ENCODE peak calls at places on chromosomes 11 and 22, in ten cellular contexts. One of them, this sample, is unnamed.

GRCh38 chr22:19419464-19420178 is 11.9 kb downstream of the HIRA start:
- DNase-seq in fibroblast of lung: no peak
- DNase-seq in fibroblast of mammary gland: no peak
- DNase-seq in CD8-positive, alpha-beta T cell: no peak
- DNase-seq in dorsolateral prefrontal cortex: no peak
- DNase-seq in IMR-90: peak
- DNase-seq in AG09319: no peak
- DNase-seq in GM06990: peak
- DNase-seq in H1: no peak
- DNase-seq in mesothelial cell of epicardium: no peak
- DNase-seq in this sample: no peak

GRCh38 chr22:25409240-25409639 is 155.2 kb upstream of the GRK3 start:
- DNase-seq in fibroblast of lung: no peak
- DNase-seq in fibroblast of mammary gland: no peak
- DNase-seq in CD8-positive, alpha-beta T cell: no peak
- DNase-seq in dorsolateral prefrontal cortex: no peak
- DNase-seq in IMR-90: no peak
- DNase-seq in AG09319: no peak
- DNase-seq in GM06990: no peak
- DNase-seq in H1: no peak
- DNase-seq in mesothelial cell of epicardium: no peak
- DNase-seq in this sample: no peak

GRCh38 chr22:23117275-23117674 is 24.5 kb downstream of the RSPH14 start:
- DNase-seq in fibroblast of lung: no peak
- DNase-seq in fibroblast of mammary gland: no peak
- DNase-seq in CD8-positive, alpha-beta T cell: no peak
- DNase-seq in dorsolateral prefrontal cortex: no peak
- DNase-seq in IMR-90: no peak
- DNase-seq in AG09319: no peak
- DNase-seq in GM06990: no peak
- DNase-seq in H1: no peak
- DNase-seq in mesothelial cell of epicardium: no peak
- DNase-seq in this sample: no peak

GRCh38 chr11:13701506-13701905 is 33.0 kb downstream of the FAR1 start:
- DNase-seq in fibroblast of lung: no peak
- DNase-seq in fibroblast of mammary gland: no peak
- DNase-seq in CD8-positive, alpha-beta T cell: no peak
- DNase-seq in dorsolateral prefrontal cortex: no peak
- DNase-seq in IMR-90: no peak
- DNase-seq in AG09319: no peak
- DNase-seq in GM06990: no peak
- DNase-seq in H1: no peak
- DNase-seq in mesothelial cell of epicardium: no peak
- DNase-seq in this sample: no peak

GRCh38 chr22:42676059-42676607 is 26.9 kb upstream of the CYB5R3 start:
- DNase-seq in fibroblast of lung: no peak
- DNase-seq in fibroblast of mammary gland: peak
- DNase-seq in CD8-positive, alpha-beta T cell: no peak
- DNase-seq in dorsolateral prefrontal cortex: no peak
- DNase-seq in IMR-90: peak
- DNase-seq in AG09319: no peak
- DNase-seq in GM06990: no peak
- DNase-seq in H1: no peak
- DNase-seq in mesothelial cell of epicardium: no peak
- DNase-seq in this sample: no peak

GRCh38 chr11:125165664-125166346 is 1.3 kb downstream of the PKNOX2 start:
- DNase-seq in fibroblast of lung: peak
- DNase-seq in fibroblast of mammary gland: peak
- DNase-seq in CD8-positive, alpha-beta T cell: no peak
- DNase-seq in dorsolateral prefrontal cortex: peak
- DNase-seq in IMR-90: peak
- DNase-seq in AG09319: no peak
- DNase-seq in GM06990: no peak
- DNase-seq in H1: no peak
- DNase-seq in mesothelial cell of epicardium: no peak
- DNase-seq in this sample: no peak

GRCh38 chr22:24595228-24595627 is 2.4 kb upstream of the LRRC75B start:
- DNase-seq in fibroblast of lung: no peak
- DNase-seq in fibroblast of mammary gland: no peak
- DNase-seq in CD8-positive, alpha-beta T cell: no peak
- DNase-seq in dorsolateral prefrontal cortex: no peak
- DNase-seq in IMR-90: no peak
- DNase-seq in AG09319: no peak
- DNase-seq in GM06990: no peak
- DNase-seq in H1: no peak
- DNase-seq in mesothelial cell of epicardium: no peak
- DNase-seq in this sample: no peak

GRCh38 chr11:11472096-11472495 is 119.0 kb upstream of the CSNK2A3 start:
- DNase-seq in fibroblast of lung: no peak
- DNase-seq in fibroblast of mammary gland: no peak
- DNase-seq in CD8-positive, alpha-beta T cell: no peak
- DNase-seq in dorsolateral prefrontal cortex: no peak
- DNase-seq in IMR-90: no peak
- DNase-seq in AG09319: no peak
- DNase-seq in GM06990: no peak
- DNase-seq in H1: no peak
- DNase-seq in mesothelial cell of epicardium: no peak
- DNase-seq in this sample: no peak

GRCh38 chr11:94563848-94564442 is 3.2 kb upstream of the PIWIL4 start:
- DNase-seq in fibroblast of lung: no peak
- DNase-seq in fibroblast of mammary gland: no peak
- DNase-seq in CD8-positive, alpha-beta T cell: no peak
- DNase-seq in dorsolateral prefrontal cortex: no peak
- DNase-seq in IMR-90: no peak
- DNase-seq in AG09319: no peak
- DNase-seq in GM06990: no peak
- DNase-seq in H1: no peak
- DNase-seq in mesothelial cell of epicardium: no peak
- DNase-seq in this sample: no peak
- TF ChIP-seq CTCF in fibroblast of lung: no peak
- TF ChIP-seq CTCF in fibroblast of mammary gland: no peak
- TF ChIP-seq CTCF in CD8-positive, alpha-beta T cell: no peak
- TF ChIP-seq CTCF in dorsolateral prefrontal cortex: no peak
- TF ChIP-seq CTCF in IMR-90: no peak
- TF ChIP-seq CTCF in AG09319: no peak
- TF ChIP-seq CTCF in GM06990: no peak
- TF ChIP-seq CTCF in H1: no peak
- TF ChIP-seq CTCF in mesothelial cell of epicardium: no peak
- TF ChIP-seq CTCF in this sample: no peak

GRCh38 chr11:73963861-73964260 is 13.0 kb downstream of the DNAJB13 start:
- DNase-seq in fibroblast of lung: no peak
- DNase-seq in fibroblast of mammary gland: no peak
- DNase-seq in CD8-positive, alpha-beta T cell: no peak
- DNase-seq in dorsolateral prefrontal cortex: no peak
- DNase-seq in IMR-90: no peak
- DNase-seq in AG09319: no peak
- DNase-seq in GM06990: no peak
- DNase-seq in H1: no peak
- DNase-seq in mesothelial cell of epicardium: no peak
- DNase-seq in this sample: no peak

GRCh38 chr11:73965076-73965763 is 14.4 kb downstream of the DNAJB13 start:
- DNase-seq in fibroblast of lung: no peak
- DNase-seq in fibroblast of mammary gland: peak
- DNase-seq in CD8-positive, alpha-beta T cell: no peak
- DNase-seq in dorsolateral prefrontal cortex: no peak
- DNase-seq in IMR-90: no peak
- DNase-seq in AG09319: no peak
- DNase-seq in GM06990: no peak
- DNase-seq in H1: no peak
- DNase-seq in mesothelial cell of epicardium: no peak
- DNase-seq in this sample: no peak

GRCh38 chr11:73968356-73968966 is 14.2 kb downstream of the UCP2 start:
- DNase-seq in fibroblast of lung: no peak
- DNase-seq in fibroblast of mammary gland: no peak
- DNase-seq in CD8-positive, alpha-beta T cell: no peak
- DNase-seq in dorsolateral prefrontal cortex: no peak
- DNase-seq in IMR-90: no peak
- DNase-seq in AG09319: no peak
- DNase-seq in GM06990: no peak
- DNase-seq in H1: no peak
- DNase-seq in mesothelial cell of epicardium: no peak
- DNase-seq in this sample: no peak

GRCh38 chr11:73969091-73969490 is 13.6 kb downstream of the UCP2 start:
- DNase-seq in fibroblast of lung: no peak
- DNase-seq in fibroblast of mammary gland: no peak
- DNase-seq in CD8-positive, alpha-beta T cell: no peak
- DNase-seq in dorsolateral prefrontal cortex: no peak
- DNase-seq in IMR-90: no peak
- DNase-seq in AG09319: no peak
- DNase-seq in GM06990: no peak
- DNase-seq in H1: no peak
- DNase-seq in mesothelial cell of epicardium: no peak
- DNase-seq in this sample: no peak

DNA sequence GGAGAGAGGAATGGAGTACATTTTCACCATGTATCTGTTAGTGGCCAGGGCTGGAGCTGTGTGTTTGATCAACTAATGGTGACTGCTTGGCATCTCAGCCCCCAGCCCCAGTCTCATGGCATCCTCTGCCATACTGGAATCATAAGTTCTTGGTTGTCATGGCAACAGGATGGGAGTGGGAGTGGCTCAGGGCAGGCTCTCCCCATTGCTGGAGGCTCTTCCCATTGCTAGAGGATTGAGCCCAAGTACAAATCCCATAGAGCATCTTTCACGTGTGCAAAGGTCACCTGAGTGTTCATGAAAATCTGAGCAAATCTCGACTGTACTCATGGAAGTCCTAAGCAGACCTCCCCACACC is 14.9 kb downstream of the DNAJB13 start:
- DNase-seq in fibroblast of lung: no peak
- DNase-seq in fibroblast of mammary gland: no peak
- DNase-seq in CD8-positive, alpha-beta T cell: no peak
- DNase-seq in dorsolateral prefrontal cortex: no peak
- DNase-seq in IMR-90: no peak
- DNase-seq in AG09319: no peak
- DNase-seq in GM06990: no peak
- DNase-seq in H1: no peak
- DNase-seq in mesothelial cell of epicardium: no peak
- DNase-seq in this sample: no peak
- TF ChIP-seq CTCF in fibroblast of lung: no peak
- TF ChIP-seq CTCF in fibroblast of mammary gland: no peak
- TF ChIP-seq CTCF in CD8-positive, alpha-beta T cell: no peak
- TF ChIP-seq CTCF in dorsolateral prefrontal cortex: no peak
- TF ChIP-seq CTCF in IMR-90: no peak
- TF ChIP-seq CTCF in AG09319: no peak
- TF ChIP-seq CTCF in GM06990: no peak
- TF ChIP-seq CTCF in H1: no peak
- TF ChIP-seq CTCF in mesothelial cell of epicardium: no peak
- TF ChIP-seq CTCF in this sample: no peak

DNA sequence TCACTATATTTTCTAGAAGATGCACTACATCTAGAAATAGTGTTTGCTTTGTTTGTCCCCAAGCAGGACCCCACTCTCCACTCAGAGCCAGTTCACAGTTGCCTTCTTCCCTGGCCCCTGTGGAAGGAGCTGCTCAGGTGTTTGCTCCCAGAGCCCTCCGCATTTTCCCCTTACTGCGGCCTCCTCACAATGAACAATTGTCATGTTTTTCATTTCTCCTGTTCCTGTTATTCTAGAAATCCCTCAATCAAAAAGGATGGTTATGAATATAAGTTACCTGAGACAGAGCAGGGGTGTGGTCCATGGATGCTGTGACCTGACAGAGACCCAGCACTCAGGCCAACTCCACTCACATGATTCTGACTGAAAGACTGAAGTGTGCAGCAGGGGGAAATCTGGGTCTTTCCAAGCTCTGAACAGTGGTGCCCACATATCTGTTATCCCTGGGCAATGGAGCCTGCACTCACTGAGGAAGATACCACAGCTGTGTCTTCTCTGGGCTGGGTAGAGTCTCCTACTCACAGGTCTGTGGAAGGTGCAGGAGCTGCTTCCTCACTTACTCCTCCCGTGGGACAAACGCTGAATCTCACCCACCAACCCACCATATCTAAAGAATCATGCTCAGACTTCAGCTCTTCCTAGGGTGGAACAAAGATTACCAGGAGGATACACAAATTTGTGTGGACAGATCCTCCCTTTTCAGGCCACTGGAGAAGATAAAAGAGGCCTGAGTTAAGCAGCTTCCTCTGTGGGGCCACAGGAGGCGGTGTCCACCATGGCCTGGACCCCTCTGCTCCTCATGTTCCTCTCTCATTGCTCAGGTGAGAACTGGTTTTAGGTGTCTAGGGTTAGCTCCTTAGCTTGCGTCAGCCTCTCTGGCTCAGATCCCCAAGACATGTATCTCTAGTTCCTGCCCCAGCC is 87.1 kb upstream of the TOP3B start:
- DNase-seq in fibroblast of lung: no peak
- DNase-seq in fibroblast of mammary gland: no peak
- DNase-seq in CD8-positive, alpha-beta T cell: no peak
- DNase-seq in dorsolateral prefrontal cortex: no peak
- DNase-seq in IMR-90: no peak
- DNase-seq in AG09319: no peak
- DNase-seq in GM06990: no peak
- DNase-seq in H1: no peak
- DNase-seq in mesothelial cell of epicardium: no peak
- DNase-seq in this sample: no peak
- TF ChIP-seq CTCF in fibroblast of lung: no peak
- TF ChIP-seq CTCF in fibroblast of mammary gland: no peak
- TF ChIP-seq CTCF in CD8-positive, alpha-beta T cell: no peak
- TF ChIP-seq CTCF in dorsolateral prefrontal cortex: no peak
- TF ChIP-seq CTCF in IMR-90: no peak
- TF ChIP-seq CTCF in AG09319: no peak
- TF ChIP-seq CTCF in GM06990: peak
- TF ChIP-seq CTCF in H1: peak
- TF ChIP-seq CTCF in mesothelial cell of epicardium: no peak
- TF ChIP-seq CTCF in this sample: no peak

GRCh38 chr11:111512296-111513239 is at the start of gene BTG4:
- DNase-seq in fibroblast of lung: peak
- DNase-seq in fibroblast of mammary gland: peak
- DNase-seq in CD8-positive, alpha-beta T cell: no peak
- DNase-seq in dorsolateral prefrontal cortex: peak
- DNase-seq in IMR-90: no peak
- DNase-seq in AG09319: no peak
- DNase-seq in GM06990: no peak
- DNase-seq in H1: no peak
- DNase-seq in mesothelial cell of epicardium: no peak
- DNase-seq in this sample: no peak

GRCh38 chr11:111513240-111513605 is 1.0 kb upstream of the BTG4 start:
- DNase-seq in fibroblast of lung: no peak
- DNase-seq in fibroblast of mammary gland: no peak
- DNase-seq in CD8-positive, alpha-beta T cell: no peak
- DNase-seq in dorsolateral prefrontal cortex: no peak
- DNase-seq in IMR-90: no peak
- DNase-seq in AG09319: no peak
- DNase-seq in GM06990: no peak
- DNase-seq in H1: no peak
- DNase-seq in mesothelial cell of epicardium: no peak
- DNase-seq in this sample: no peak

GRCh38 chr11:111515591-111515990 is 1.0 kb downstream of the HOATZ start:
- DNase-seq in fibroblast of lung: no peak
- DNase-seq in fibroblast of mammary gland: no peak
- DNase-seq in CD8-positive, alpha-beta T cell: no peak
- DNase-seq in dorsolateral prefrontal cortex: no peak
- DNase-seq in IMR-90: no peak
- DNase-seq in AG09319: no peak
- DNase-seq in GM06990: no peak
- DNase-seq in H1: no peak
- DNase-seq in mesothelial cell of epicardium: no peak
- DNase-seq in this sample: no peak

GRCh38 chr11:111510311-111510710 is 1.9 kb downstream of the BTG4 start:
- DNase-seq in fibroblast of lung: peak
- DNase-seq in fibroblast of mammary gland: no peak
- DNase-seq in CD8-positive, alpha-beta T cell: no peak
- DNase-seq in dorsolateral prefrontal cortex: no peak
- DNase-seq in IMR-90: peak
- DNase-seq in AG09319: no peak
- DNase-seq in GM06990: no peak
- DNase-seq in H1: no peak
- DNase-seq in mesothelial cell of epicardium: no peak
- DNase-seq in this sample: no peak

DNA sequence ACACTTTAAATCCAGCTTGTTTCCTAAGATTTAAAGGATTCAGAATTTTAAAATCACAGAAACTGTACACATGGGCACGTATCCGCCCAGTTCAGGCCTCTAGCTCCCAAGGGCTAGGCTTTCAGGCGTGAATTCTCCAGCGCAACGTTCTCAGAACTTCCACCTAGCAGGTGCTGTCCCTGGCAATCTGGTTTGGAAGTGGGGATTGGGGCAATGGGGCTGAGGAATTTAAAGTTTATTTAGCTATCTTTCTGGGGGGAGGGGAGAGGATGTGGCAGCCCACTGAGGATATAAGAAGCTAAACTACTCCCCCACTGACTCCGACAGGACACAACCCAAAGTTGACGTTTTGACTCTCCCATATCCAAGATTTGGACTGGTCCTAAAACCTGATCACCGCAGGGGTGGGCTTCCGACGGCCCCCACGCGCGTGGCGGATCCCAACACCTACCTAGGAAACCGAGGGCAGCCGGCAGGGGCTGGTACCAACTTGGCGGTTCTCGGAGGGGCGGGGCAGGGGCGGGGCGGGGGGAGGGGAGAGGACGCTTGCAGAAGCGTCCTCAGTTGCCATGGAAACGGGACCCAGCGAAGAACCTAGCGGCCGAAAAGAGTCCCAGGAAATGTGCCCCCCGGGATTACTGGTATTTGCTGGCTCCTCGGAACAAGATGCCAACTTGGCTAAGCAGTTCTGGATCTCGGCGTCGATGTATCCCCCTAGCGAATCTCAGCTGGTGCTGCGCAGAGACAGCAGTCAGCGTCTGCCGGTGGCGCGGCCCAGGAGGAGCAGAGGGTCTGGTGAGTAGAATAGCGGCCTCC is at the start of gene HOATZ:
- DNase-seq in fibroblast of lung: peak
- DNase-seq in fibroblast of mammary gland: no peak
- DNase-seq in CD8-positive, alpha-beta T cell: peak
- DNase-seq in dorsolateral prefrontal cortex: no peak
- DNase-seq in IMR-90: no peak
- DNase-seq in AG09319: no peak
- DNase-seq in GM06990: no peak
- DNase-seq in H1: peak
- DNase-seq in mesothelial cell of epicardium: no peak
- DNase-seq in this sample: no peak
- TF ChIP-seq CTCF in fibroblast of lung: no peak
- TF ChIP-seq CTCF in fibroblast of mammary gland: no peak
- TF ChIP-seq CTCF in CD8-positive, alpha-beta T cell: no peak
- TF ChIP-seq CTCF in dorsolateral prefrontal cortex: no peak
- TF ChIP-seq CTCF in IMR-90: peak
- TF ChIP-seq CTCF in AG09319: no peak
- TF ChIP-seq CTCF in GM06990: no peak
- TF ChIP-seq CTCF in H1: peak
- TF ChIP-seq CTCF in mesothelial cell of epicardium: no peak
- TF ChIP-seq CTCF in this sample: no peak

This sample was measured in D721Med.